ENCODE peak calls at places on chromosomes 2 and 18, in ten cellular contexts. X is GM06990, U is fibroblast of lung, H is HFFc6, N is progenitor cell of endocrine pancreas, C is PC-9, J is GM13977, T is AG09309, G is osteocyte, K is AG09319. P is an unnamed sample.

GRCh38 chr18:72427721-72428120 is 116.4 kb downstream of the CBLN2 start:
- DNase-seq in X (no peak), U (peak; percentile 67), H (no peak), N (no peak), C (no peak), J (no peak), T (no peak), G (no peak), K (no peak), P (no peak)

GRCh38 chr2:60875520-60875919 is 5.9 kb upstream of the REL start:
- DNase-seq in X (no peak), U (no peak), H (no peak), N (no peak), C (no peak), J (no peak), T (no peak), G (no peak), K (no peak), P (no peak)

GRCh38 chr2:86283461-86284030 is 53.9 kb downstream of the REEP1 start:
- DNase-seq in X (no peak), U (peak; percentile 19), H (no peak), N (no peak), C (no peak), J (no peak), T (no peak), G (peak; percentile 38), K (no peak), P (no peak)

GRCh38 chr18:42174909-42175308 is 219.9 kb downstream of the PIK3C3 start:
- DNase-seq in X (no peak), U (peak; percentile 40), H (peak; percentile 8), N (peak; percentile 14), C (peak; percentile 38), J (no peak), T (no peak), G (no peak), K (no peak), P (no peak)

GRCh38 chr2:74513605-74514367 is 464 bp upstream of the TLX2 start:
- DNase-seq in X (peak; percentile 33), U (no peak), H (no peak), N (no peak), C (no peak), J (peak; percentile 54), T (no peak), G (no peak), K (no peak), P (no peak)

GRCh38 chr2:1429895-1430294 is 16.6 kb downstream of the TPO start:
- DNase-seq in X (no peak), U (no peak), H (no peak), N (no peak), C (no peak), J (no peak), T (no peak), G (no peak), K (no peak), P (no peak)

GRCh38 chr2:149860276-149860921 is 272.8 kb upstream of the MMADHC start:
- DNase-seq in X (no peak), U (peak; percentile 99), H (peak; percentile 84), N (no peak), C (no peak), J (no peak), T (peak; percentile 81), G (no peak), K (peak; percentile 79), P (peak; percentile 63)

GRCh38 chr18:79458131-79458838 is 62.6 kb downstream of the NFATC1 start:
- DNase-seq in X (no peak), U (peak; percentile 93), H (peak; percentile 70), N (peak; percentile 29), C (peak; percentile 41), J (no peak), T (peak; percentile 32), G (no peak), K (peak; percentile 49), P (peak; percentile 37)

GRCh38 chr2:108594132-108594981 is 60.1 kb downstream of the LIMS1 start:
- DNase-seq in X (peak; percentile 66), U (peak; percentile 98), H (peak; percentile 83), N (no peak), C (peak; percentile 62), J (peak; percentile 46), T (no peak), G (no peak), K (no peak), P (peak; percentile 80)

GRCh38 chr2:20633794-20634259 is 17.1 kb downstream of the HS1BP3 start:
- DNase-seq in X (peak; percentile 54), U (no peak), H (no peak), N (no peak), C (peak; percentile 85), J (peak; percentile 63), T (no peak), G (no peak), K (no peak), P (no peak)

GRCh38 chr2:28406276-28407096 is 13.8 kb downstream of the FOSL2 start:
- DNase-seq in X (no peak), U (peak; percentile 78), H (no peak), N (no peak), C (no peak), J (no peak), T (no peak), G (no peak), K (no peak), P (no peak)

GRCh38 chr18:42068030-42068429 is 113.0 kb downstream of the PIK3C3 start:
- DNase-seq in X (no peak), U (no peak), H (no peak), N (no peak), C (no peak), J (no peak), T (no peak), G (no peak), K (no peak), P (no peak)

GRCh38 chr2:124025896-124026295 is 809 bp downstream of the CNTNAP5 start:
- DNase-seq in X (no peak), U (no peak), H (no peak), N (no peak), C (no peak), J (no peak), T (no peak), G (no peak), K (no peak), P (no peak)

GRCh38 chr2:19932928-19933327 is 31.1 kb upstream of the TTC32 start:
- DNase-seq in X (no peak), U (no peak), H (no peak), N (no peak), C (no peak), J (no peak), T (no peak), G (no peak), K (no peak), P (no peak)

GRCh38 chr2:64454316-64455030 is 511 bp downstream of the LGALSL start:
- DNase-seq in X (peak; percentile 81), U (peak; percentile 66), H (peak; percentile 3), N (peak; percentile 50), C (peak; percentile 46), J (peak; percentile 90), T (no peak), G (peak; percentile 88), K (no peak), P (no peak)

GRCh38 chr18:44701227-44701626 is 20.5 kb downstream of the SETBP1 start:
- DNase-seq in X (no peak), U (peak; percentile 31), H (no peak), N (no peak), C (no peak), J (no peak), T (no peak), G (no peak), K (no peak), P (no peak)

GRCh38 chr18:13290856-13291271 is 72.3 kb downstream of the LDLRAD4 start:
- DNase-seq in X (no peak), U (no peak), H (no peak), N (no peak), C (no peak), J (no peak), T (no peak), G (no peak), K (no peak), P (no peak)

GRCh38 chr2:107364361-107364950 is 462.2 kb upstream of the RGPD4 start:
- DNase-seq in X (no peak), U (no peak), H (no peak), N (no peak), C (no peak), J (no peak), T (no peak), G (no peak), K (no peak), P (no peak)

GRCh38 chr18:58438984-58439311 is 189.9 kb downstream of the ALPK2 start:
- DNase-seq in X (no peak), U (no peak), H (no peak), N (no peak), C (no peak), J (no peak), T (no peak), G (no peak), K (no peak), P (no peak)

GRCh38 chr2:196849895-196850294 is 40.7 kb upstream of the C2orf66 start:
- DNase-seq in X (no peak), U (peak; percentile 31), H (peak; percentile 46), N (no peak), C (no peak), J (no peak), T (peak; percentile 10), G (no peak), K (no peak), P (no peak)
- TF ChIP-seq CTCF in X (peak; percentile 28), U (peak; percentile 55), H (peak; percentile 72), N (peak; percentile 32), C (peak; percentile 45), J (peak; percentile 13), T (peak; percentile 66), G (peak; percentile 45), K (peak; percentile 35), P (peak; percentile 18)

GRCh38 chr2:6865346-6866238 is at the start of gene CMPK2:
- DNase-seq in X (peak; percentile 86), U (peak; percentile 46), H (no peak), N (peak; percentile 67), C (no peak), J (peak; percentile 93), T (no peak), G (no peak), K (no peak), P (no peak)
- TF ChIP-seq CTCF in X (peak; percentile 2), U (no peak), H (no peak), N (peak; percentile 65), C (no peak), J (peak; percentile 42), T (no peak), G (peak; percentile 18), K (no peak), P (no peak)

GRCh38 chr2:31430439-31431165 is 16.1 kb upstream of the XDH start:
- DNase-seq in X (no peak), U (no peak), H (no peak), N (no peak), C (no peak), J (no peak), T (no peak), G (no peak), K (no peak), P (no peak)
- TF ChIP-seq CTCF in X (no peak), U (no peak), H (no peak), N (no peak), C (no peak), J (no peak), T (no peak), G (no peak), K (no peak), P (no peak)

DNA sequence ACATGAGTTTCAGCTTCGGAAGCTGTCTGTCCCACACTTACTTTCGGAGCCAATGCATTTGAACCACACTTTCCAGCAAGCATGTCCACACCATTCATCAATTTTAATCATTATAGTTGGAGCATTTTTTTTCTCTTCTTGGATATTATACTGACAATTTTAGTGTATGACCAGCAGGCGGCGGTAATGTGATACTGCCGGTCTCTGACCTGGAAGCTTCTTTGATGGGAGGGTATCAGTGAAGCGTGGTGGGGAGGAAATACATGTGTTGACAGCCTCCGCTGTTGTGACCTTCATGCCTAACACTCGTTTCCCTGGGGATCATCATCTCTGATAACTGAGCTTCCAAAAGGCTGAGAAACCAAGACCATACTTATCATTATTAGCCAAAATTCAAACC is 231.7 kb downstream of the GBX2 start:
- DNase-seq in X (no peak), U (no peak), H (no peak), N (no peak), C (peak; percentile 31), J (no peak), T (no peak), G (no peak), K (no peak), P (no peak)
- TF ChIP-seq CTCF in X (peak; percentile 46), U (peak; percentile 46), H (peak; percentile 62), N (peak; percentile 47), C (peak; percentile 68), J (peak; percentile 27), T (peak; percentile 16), G (peak; percentile 54), K (peak; percentile 14), P (no peak)